ENCODE peak calls at places on chromosomes 13 and 19, in seven cellular contexts. W, K, E, I, G, D and U are unnamed samples.
A peak's percentile ranks its signal among the peaks of the same experiment; 100 is the strongest.

GRCh38 chr19:51093510-51094345 is 11.0 kb upstream of the KLK14 start:
- DNase-seq in W (no peak), K (no peak), E (no peak), I (no peak), G (no peak), D (no peak), U (no peak)

GRCh38 chr19:38710928-38711725 is 33.1 kb downstream of the CAPN12 start:
- DNase-seq in W (no peak), K (no peak), E (no peak), I (no peak), G (no peak), D (no peak), U (no peak)

GRCh38 chr13:85148009-85148408 is 651.2 kb downstream of the SLITRK6 start:
- DNase-seq in W (no peak), K (no peak), E (no peak), I (no peak), G (no peak), D (no peak), U (peak; percentile 84)

GRCh38 chr19:56111601-56112312 is 9.3 kb downstream of the ZNF787 start:
- DNase-seq in W (peak; percentile 91), K (peak; percentile 35), E (peak; percentile 73), I (no peak), G (no peak), D (no peak), U (no peak)

GRCh38 chr13:62702502-62702901 is 1286.9 kb upstream of the PCDH20 start:
- DNase-seq in W (no peak), K (no peak), E (no peak), I (no peak), G (no peak), D (no peak), U (peak; percentile 27)

GRCh38 chr13:101955764-101956163 is 446.1 kb downstream of the FGF14 start:
- DNase-seq in W (no peak), K (no peak), E (no peak), I (no peak), G (no peak), D (no peak), U (no peak)

GRCh38 chr13:113620036-113620435 is 35.5 kb downstream of the TFDP1 start:
- DNase-seq in W (peak; percentile 73), K (no peak), E (no peak), I (no peak), G (no peak), D (no peak), U (no peak)

GRCh38 chr13:66560991-66561390 is 669.1 kb downstream of the PCDH9 start:
- DNase-seq in W (peak; percentile 58), K (no peak), E (no peak), I (no peak), G (no peak), D (no peak), U (no peak)

GRCh38 chr13:27973291-27973690 is 4.2 kb upstream of the CDX2 start:
- DNase-seq in W (no peak), K (no peak), E (no peak), I (no peak), G (no peak), D (no peak), U (no peak)

GRCh38 chr19:56732974-56733373 is 61.4 kb upstream of the ZNF835 start:
- DNase-seq in W (no peak), K (no peak), E (no peak), I (no peak), G (no peak), D (no peak), U (no peak)

GRCh38 chr19:11142528-11143171 is 12.9 kb downstream of the SPC24 start:
- DNase-seq in W (peak; percentile 94), K (no peak), E (no peak), I (peak; percentile 96), G (peak; percentile 91), D (no peak), U (peak; percentile 20)

GRCh38 chr19:47381653-47382279 is 32.7 kb downstream of the DHX34 start:
- DNase-seq in W (peak; percentile 90), K (peak; percentile 7), E (peak; percentile 46), I (no peak), G (no peak), D (no peak), U (no peak)

GRCh38 chr13:23618341-23618740 is 48.1 kb downstream of the TNFRSF19 start:
- DNase-seq in W (no peak), K (no peak), E (no peak), I (peak; percentile 97), G (peak; percentile 73), D (no peak), U (no peak)

GRCh38 chr19:8161135-8161646 is 11.8 kb upstream of the FBN3 start:
- DNase-seq in W (no peak), K (no peak), E (peak; percentile 27), I (peak; percentile 31), G (no peak), D (no peak), U (no peak)

GRCh38 chr13:87671824-87672603 is 843 bp downstream of the SLITRK5 start:
- DNase-seq in W (peak; percentile 73), K (no peak), E (peak; percentile 21), I (no peak), G (no peak), D (no peak), U (peak; percentile 43)

GRCh38 chr13:31775686-31776085 is 36.4 kb downstream of the RXFP2 start:
- DNase-seq in W (no peak), K (no peak), E (no peak), I (no peak), G (no peak), D (no peak), U (no peak)

GRCh38 chr19:22532388-22533310 is 101.5 kb upstream of the ZNF492 start:
- DNase-seq in W (peak; percentile 73), K (no peak), E (no peak), I (no peak), G (no peak), D (no peak), U (no peak)